ENCODE peak calls at places on chromosome X, in six cellular contexts. One of them, this sample, is unnamed.

GRCh38 chrX:103536732-103537131 is 17.4 kb upstream of the RAB40A start:
- DNase-seq in NCI-H1105 treated with DMSO at 0.1 percent for 48 hours: no peak
- DNase-seq in coronary artery: no peak
- DNase-seq in mesendoderm: no peak
- DNase-seq in NCI-H1092 treated with DMSO at 0.1 percent for 48 hours: no peak
- DNase-seq in nephron progenitor cell: no peak
- DNase-seq in this sample: no peak

GRCh38 chrX:11261260-11261659 is 32.0 kb upstream of the AMELX start:
- DNase-seq in NCI-H1105 treated with DMSO at 0.1 percent for 48 hours: no peak
- DNase-seq in coronary artery: no peak
- DNase-seq in mesendoderm: no peak
- DNase-seq in NCI-H1092 treated with DMSO at 0.1 percent for 48 hours: no peak
- DNase-seq in nephron progenitor cell: no peak
- DNase-seq in this sample: no peak

GRCh38 chrX:44906041-44906440 is 33.1 kb downstream of the KDM6A start:
- DNase-seq in NCI-H1105 treated with DMSO at 0.1 percent for 48 hours: no peak
- DNase-seq in coronary artery: no peak
- DNase-seq in mesendoderm: no peak
- DNase-seq in NCI-H1092 treated with DMSO at 0.1 percent for 48 hours: no peak
- DNase-seq in nephron progenitor cell: no peak
- DNase-seq in this sample: no peak

GRCh38 chrX:109773374-109773773 is 40.3 kb upstream of the ACSL4 start:
- DNase-seq in NCI-H1105 treated with DMSO at 0.1 percent for 48 hours: no peak
- DNase-seq in coronary artery: no peak
- DNase-seq in mesendoderm: no peak
- DNase-seq in NCI-H1092 treated with DMSO at 0.1 percent for 48 hours: no peak
- DNase-seq in nephron progenitor cell: no peak
- DNase-seq in this sample: no peak

GRCh38 chrX:53071604-53072417 is 10.4 kb upstream of the TSPYL2 start:
- DNase-seq in NCI-H1105 treated with DMSO at 0.1 percent for 48 hours: peak
- DNase-seq in coronary artery: peak
- DNase-seq in mesendoderm: peak
- DNase-seq in NCI-H1092 treated with DMSO at 0.1 percent for 48 hours: peak
- DNase-seq in nephron progenitor cell: peak
- DNase-seq in this sample: peak

GRCh38 chrX:145405012-145405411 is 157.7 kb downstream of the SPANXN1 start:
- DNase-seq in NCI-H1105 treated with DMSO at 0.1 percent for 48 hours: peak
- DNase-seq in coronary artery: no peak
- DNase-seq in mesendoderm: peak
- DNase-seq in NCI-H1092 treated with DMSO at 0.1 percent for 48 hours: peak
- DNase-seq in nephron progenitor cell: peak
- DNase-seq in this sample: peak

GRCh38 chrX:20315140-20315539 is 48.4 kb upstream of the RPS6KA3 start:
- DNase-seq in NCI-H1105 treated with DMSO at 0.1 percent for 48 hours: no peak
- DNase-seq in coronary artery: no peak
- DNase-seq in mesendoderm: no peak
- DNase-seq in NCI-H1092 treated with DMSO at 0.1 percent for 48 hours: no peak
- DNase-seq in nephron progenitor cell: no peak
- DNase-seq in this sample: no peak

GRCh38 chrX:115560978-115561604 is at the start of gene PLS3:
- DNase-seq in NCI-H1105 treated with DMSO at 0.1 percent for 48 hours: peak
- DNase-seq in coronary artery: peak
- DNase-seq in mesendoderm: peak
- DNase-seq in NCI-H1092 treated with DMSO at 0.1 percent for 48 hours: peak
- DNase-seq in nephron progenitor cell: peak
- DNase-seq in this sample: peak

GRCh38 chrX:30147996-30148643 is 67.2 kb upstream of the MAGEB2 start:
- DNase-seq in NCI-H1105 treated with DMSO at 0.1 percent for 48 hours: no peak
- DNase-seq in coronary artery: no peak
- DNase-seq in mesendoderm: no peak
- DNase-seq in NCI-H1092 treated with DMSO at 0.1 percent for 48 hours: no peak
- DNase-seq in nephron progenitor cell: no peak
- DNase-seq in this sample: no peak

GRCh38 chrX:155094468-155095061 is 23.3 kb downstream of the BRCC3 start:
- DNase-seq in NCI-H1105 treated with DMSO at 0.1 percent for 48 hours: peak
- DNase-seq in coronary artery: no peak
- DNase-seq in mesendoderm: peak
- DNase-seq in NCI-H1092 treated with DMSO at 0.1 percent for 48 hours: peak
- DNase-seq in nephron progenitor cell: no peak
- DNase-seq in this sample: peak

GRCh38 chrX:29762006-29762405 is 453.4 kb upstream of the MAGEB2 start:
- DNase-seq in NCI-H1105 treated with DMSO at 0.1 percent for 48 hours: no peak
- DNase-seq in coronary artery: no peak
- DNase-seq in mesendoderm: no peak
- DNase-seq in NCI-H1092 treated with DMSO at 0.1 percent for 48 hours: no peak
- DNase-seq in nephron progenitor cell: no peak
- DNase-seq in this sample: no peak

GRCh38 chrX:143306991-143307965 is 210.0 kb downstream of the SPANXN3 start:
- DNase-seq in NCI-H1105 treated with DMSO at 0.1 percent for 48 hours: peak
- DNase-seq in coronary artery: no peak
- DNase-seq in mesendoderm: no peak
- DNase-seq in NCI-H1092 treated with DMSO at 0.1 percent for 48 hours: peak
- DNase-seq in nephron progenitor cell: no peak
- DNase-seq in this sample: no peak

GRCh38 chrX:76148011-76148665 is 24.7 kb upstream of the PBDC1 start:
- DNase-seq in NCI-H1105 treated with DMSO at 0.1 percent for 48 hours: no peak
- DNase-seq in coronary artery: no peak
- DNase-seq in mesendoderm: peak
- DNase-seq in NCI-H1092 treated with DMSO at 0.1 percent for 48 hours: no peak
- DNase-seq in nephron progenitor cell: no peak
- DNase-seq in this sample: no peak

GRCh38 chrX:102957751-102958150 is 20.7 kb downstream of the RAB40AL start:
- DNase-seq in NCI-H1105 treated with DMSO at 0.1 percent for 48 hours: no peak
- DNase-seq in coronary artery: no peak
- DNase-seq in mesendoderm: no peak
- DNase-seq in NCI-H1092 treated with DMSO at 0.1 percent for 48 hours: no peak
- DNase-seq in nephron progenitor cell: no peak
- DNase-seq in this sample: no peak

GRCh38 chrX:143621276-143621675 is 14.6 kb downstream of the SLITRK4 start:
- DNase-seq in NCI-H1105 treated with DMSO at 0.1 percent for 48 hours: no peak
- DNase-seq in coronary artery: no peak
- DNase-seq in mesendoderm: no peak
- DNase-seq in NCI-H1092 treated with DMSO at 0.1 percent for 48 hours: no peak
- DNase-seq in nephron progenitor cell: no peak
- DNase-seq in this sample: no peak

GRCh38 chrX:151713859-151714258 is 2.0 kb upstream of the FATE1 start:
- DNase-seq in NCI-H1105 treated with DMSO at 0.1 percent for 48 hours: peak
- DNase-seq in coronary artery: no peak
- DNase-seq in mesendoderm: peak
- DNase-seq in NCI-H1092 treated with DMSO at 0.1 percent for 48 hours: peak
- DNase-seq in nephron progenitor cell: peak
- DNase-seq in this sample: no peak

GRCh38 chrX:72051589-72051988 is 80.1 kb downstream of the RTL5 start:
- DNase-seq in NCI-H1105 treated with DMSO at 0.1 percent for 48 hours: no peak
- DNase-seq in coronary artery: peak
- DNase-seq in mesendoderm: no peak
- DNase-seq in NCI-H1092 treated with DMSO at 0.1 percent for 48 hours: no peak
- DNase-seq in nephron progenitor cell: no peak
- DNase-seq in this sample: no peak

GRCh38 chrX:150362599-150363481 is at the start of gene MAMLD1:
- DNase-seq in NCI-H1105 treated with DMSO at 0.1 percent for 48 hours: peak
- DNase-seq in coronary artery: peak
- DNase-seq in mesendoderm: peak
- DNase-seq in NCI-H1092 treated with DMSO at 0.1 percent for 48 hours: peak
- DNase-seq in nephron progenitor cell: peak
- DNase-seq in this sample: peak

GRCh38 chrX:72316408-72317079 is 10.8 kb upstream of the CITED1 start:
- DNase-seq in NCI-H1105 treated with DMSO at 0.1 percent for 48 hours: no peak
- DNase-seq in coronary artery: no peak
- DNase-seq in mesendoderm: no peak
- DNase-seq in NCI-H1092 treated with DMSO at 0.1 percent for 48 hours: peak
- DNase-seq in nephron progenitor cell: peak
- DNase-seq in this sample: no peak

GRCh38 chrX:78063687-78064086 is 40.4 kb upstream of the PGK1 start:
- DNase-seq in NCI-H1105 treated with DMSO at 0.1 percent for 48 hours: no peak
- DNase-seq in coronary artery: no peak
- DNase-seq in mesendoderm: no peak
- DNase-seq in NCI-H1092 treated with DMSO at 0.1 percent for 48 hours: no peak
- DNase-seq in nephron progenitor cell: no peak
- DNase-seq in this sample: no peak

GRCh38 chrX:16479206-16479869 is 170.6 kb upstream of the S100G start:
- DNase-seq in NCI-H1105 treated with DMSO at 0.1 percent for 48 hours: no peak
- DNase-seq in coronary artery: no peak
- DNase-seq in mesendoderm: no peak
- DNase-seq in NCI-H1092 treated with DMSO at 0.1 percent for 48 hours: no peak
- DNase-seq in nephron progenitor cell: no peak
- DNase-seq in this sample: no peak

GRCh38 chrX:140767646-140768045 is 58.1 kb downstream of the LINC00632 start:
- DNase-seq in NCI-H1105 treated with DMSO at 0.1 percent for 48 hours: no peak
- DNase-seq in coronary artery: no peak
- DNase-seq in mesendoderm: peak
- DNase-seq in NCI-H1092 treated with DMSO at 0.1 percent for 48 hours: no peak
- DNase-seq in nephron progenitor cell: no peak
- DNase-seq in this sample: no peak

GRCh38 chrX:52923781-52924241 is 26.7 kb downstream of the FAM156B start:
- DNase-seq in NCI-H1105 treated with DMSO at 0.1 percent for 48 hours: no peak
- DNase-seq in coronary artery: no peak
- DNase-seq in mesendoderm: no peak
- DNase-seq in NCI-H1092 treated with DMSO at 0.1 percent for 48 hours: no peak
- DNase-seq in nephron progenitor cell: no peak
- DNase-seq in this sample: no peak

GRCh38 chrX:21174439-21174838 is 199.8 kb upstream of the CNKSR2 start:
- DNase-seq in NCI-H1105 treated with DMSO at 0.1 percent for 48 hours: no peak
- DNase-seq in coronary artery: no peak
- DNase-seq in mesendoderm: peak
- DNase-seq in NCI-H1092 treated with DMSO at 0.1 percent for 48 hours: no peak
- DNase-seq in nephron progenitor cell: no peak
- DNase-seq in this sample: no peak

GRCh38 chrX:133375558-133376340 is 39.5 kb downstream of the GPC4 start:
- DNase-seq in NCI-H1105 treated with DMSO at 0.1 percent for 48 hours: no peak
- DNase-seq in coronary artery: no peak
- DNase-seq in mesendoderm: no peak
- DNase-seq in NCI-H1092 treated with DMSO at 0.1 percent for 48 hours: no peak
- DNase-seq in nephron progenitor cell: no peak
- DNase-seq in this sample: no peak

GRCh38 chrX:9278475-9279270 is 186.2 kb upstream of the TBL1X start:
- DNase-seq in NCI-H1105 treated with DMSO at 0.1 percent for 48 hours: no peak
- DNase-seq in coronary artery: no peak
- DNase-seq in mesendoderm: no peak
- DNase-seq in NCI-H1092 treated with DMSO at 0.1 percent for 48 hours: no peak
- DNase-seq in nephron progenitor cell: no peak
- DNase-seq in this sample: no peak

GRCh38 chrX:145821898-145822567 is 4.4 kb downstream of the SLITRK2 start:
- DNase-seq in NCI-H1105 treated with DMSO at 0.1 percent for 48 hours: no peak
- DNase-seq in coronary artery: no peak
- DNase-seq in mesendoderm: no peak
- DNase-seq in NCI-H1092 treated with DMSO at 0.1 percent for 48 hours: no peak
- DNase-seq in nephron progenitor cell: no peak
- DNase-seq in this sample: peak

GRCh38 chrX:39975094-39975865 is 122.5 kb downstream of the BCOR start:
- DNase-seq in NCI-H1105 treated with DMSO at 0.1 percent for 48 hours: peak
- DNase-seq in coronary artery: no peak
- DNase-seq in mesendoderm: peak
- DNase-seq in NCI-H1092 treated with DMSO at 0.1 percent for 48 hours: no peak
- DNase-seq in nephron progenitor cell: no peak
- DNase-seq in this sample: no peak

GRCh38 chrX:10589098-10589497 is 31.3 kb downstream of the MID1 start:
- DNase-seq in NCI-H1105 treated with DMSO at 0.1 percent for 48 hours: no peak
- DNase-seq in coronary artery: no peak
- DNase-seq in mesendoderm: no peak
- DNase-seq in NCI-H1092 treated with DMSO at 0.1 percent for 48 hours: no peak
- DNase-seq in nephron progenitor cell: no peak
- DNase-seq in this sample: no peak

GRCh38 chrX:23012162-23012561 is 12.4 kb downstream of the DDX53 start:
- DNase-seq in NCI-H1105 treated with DMSO at 0.1 percent for 48 hours: no peak
- DNase-seq in coronary artery: no peak
- DNase-seq in mesendoderm: no peak
- DNase-seq in NCI-H1092 treated with DMSO at 0.1 percent for 48 hours: no peak
- DNase-seq in nephron progenitor cell: no peak
- DNase-seq in this sample: no peak

GRCh38 chrX:53284684-53285447 is 3.5 kb upstream of the IQSEC2 start:
- DNase-seq in NCI-H1105 treated with DMSO at 0.1 percent for 48 hours: peak
- DNase-seq in coronary artery: no peak
- DNase-seq in mesendoderm: peak
- DNase-seq in NCI-H1092 treated with DMSO at 0.1 percent for 48 hours: peak
- DNase-seq in nephron progenitor cell: peak
- DNase-seq in this sample: peak

GRCh38 chrX:131752493-131753198 is 208.8 kb downstream of the OR13H1 start:
- DNase-seq in NCI-H1105 treated with DMSO at 0.1 percent for 48 hours: no peak
- DNase-seq in coronary artery: peak
- DNase-seq in mesendoderm: no peak
- DNase-seq in NCI-H1092 treated with DMSO at 0.1 percent for 48 hours: no peak
- DNase-seq in nephron progenitor cell: no peak
- DNase-seq in this sample: peak

GRCh38 chrX:71304561-71304960 is 3.0 kb downstream of the ITGB1BP2 start:
- DNase-seq in NCI-H1105 treated with DMSO at 0.1 percent for 48 hours: no peak
- DNase-seq in coronary artery: no peak
- DNase-seq in mesendoderm: no peak
- DNase-seq in NCI-H1092 treated with DMSO at 0.1 percent for 48 hours: no peak
- DNase-seq in nephron progenitor cell: no peak
- DNase-seq in this sample: no peak

GRCh38 chrX:103361798-103362197 is 5.5 kb downstream of the TCEAL9 start:
- DNase-seq in NCI-H1105 treated with DMSO at 0.1 percent for 48 hours: no peak
- DNase-seq in coronary artery: no peak
- DNase-seq in mesendoderm: no peak
- DNase-seq in NCI-H1092 treated with DMSO at 0.1 percent for 48 hours: no peak
- DNase-seq in nephron progenitor cell: no peak
- DNase-seq in this sample: no peak

GRCh38 chrX:133083899-133084298 is 13.0 kb downstream of the USP26 start:
- DNase-seq in NCI-H1105 treated with DMSO at 0.1 percent for 48 hours: no peak
- DNase-seq in coronary artery: no peak
- DNase-seq in mesendoderm: no peak
- DNase-seq in NCI-H1092 treated with DMSO at 0.1 percent for 48 hours: no peak
- DNase-seq in nephron progenitor cell: no peak
- DNase-seq in this sample: no peak

GRCh38 chrX:151042852-151043251 is 59.7 kb downstream of the HMGB3 start:
- DNase-seq in NCI-H1105 treated with DMSO at 0.1 percent for 48 hours: no peak
- DNase-seq in coronary artery: no peak
- DNase-seq in mesendoderm: no peak
- DNase-seq in NCI-H1092 treated with DMSO at 0.1 percent for 48 hours: no peak
- DNase-seq in nephron progenitor cell: no peak
- DNase-seq in this sample: no peak